ENCODE peak calls at places on chromosomes 1 and 21, in nine cellular contexts. I, V, P, U, E, G, X, Q and W are unnamed samples.

GRCh38 chr1:58586296-58586695 is 9.2 kb upstream of the TACSTD2 start:
- DNase-seq in I (no peak), V (no peak), P (no peak), U (no peak), E (no peak), G (no peak), X (no peak), Q (no peak), W (no peak)

GRCh38 chr1:51324271-51325010 is 5.9 kb downstream of the TTC39A start:
- DNase-seq in I (no peak), V (no peak), P (no peak), U (no peak), E (no peak), G (no peak), X (no peak), Q (no peak), W (no peak)

GRCh38 chr1:92691937-92692336 is 93.0 kb downstream of the EVI5 start:
- DNase-seq in I (no peak), V (no peak), P (no peak), U (no peak), E (no peak), G (no peak), X (no peak), Q (no peak), W (no peak)

GRCh38 chr1:3472088-3472850 is 17.8 kb downstream of the ARHGEF16 start:
- DNase-seq in I (no peak), V (peak; percentile 12), P (no peak), U (no peak), E (no peak), G (no peak), X (no peak), Q (no peak), W (no peak)

GRCh38 chr21:31667639-31668038 is 8.1 kb downstream of the SOD1 start:
- DNase-seq in I (no peak), V (no peak), P (no peak), U (no peak), E (no peak), G (no peak), X (no peak), Q (no peak), W (no peak)

GRCh38 chr1:230265200-230266115 is 160.7 kb downstream of the PGBD5 start:
- DNase-seq in I (no peak), V (peak; percentile 31), P (no peak), U (no peak), E (no peak), G (no peak), X (no peak), Q (no peak), W (no peak)

GRCh38 chr1:1272341-1273151 is 1.1 kb downstream of the UBE2J2 start:
- DNase-seq in I (peak; percentile 78), V (no peak), P (no peak), U (no peak), E (peak; percentile 65), G (no peak), X (no peak), Q (no peak), W (no peak)

GRCh38 chr1:245772325-245772724 is 617.5 kb downstream of the KIF26B start:
- DNase-seq in I (no peak), V (no peak), P (no peak), U (no peak), E (no peak), G (no peak), X (no peak), Q (no peak), W (no peak)

GRCh38 chr1:106907795-106908194 is 148.7 kb upstream of the PRMT6 start:
- DNase-seq in I (no peak), V (no peak), P (no peak), U (no peak), E (no peak), G (no peak), X (no peak), Q (no peak), W (no peak)

GRCh38 chr21:15751037-15751436 is 21.3 kb downstream of the USP25 start:
- DNase-seq in I (no peak), V (no peak), P (no peak), U (no peak), E (no peak), G (no peak), X (no peak), Q (no peak), W (no peak)

GRCh38 chr1:7491089-7491817 is 279.8 kb upstream of the VAMP3 start:
- DNase-seq in I (no peak), V (no peak), P (peak; percentile 40), U (no peak), E (no peak), G (no peak), X (no peak), Q (no peak), W (no peak)

GRCh38 chr1:145964328-145965118 is at the start of the genes ANKRD34A and POLR3GL:
- DNase-seq in I (peak; percentile 97), V (peak; percentile 95), P (peak; percentile 98), U (peak; percentile 96), E (peak; percentile 88), G (peak; percentile 86), X (peak; percentile 95), Q (peak; percentile 96), W (peak; percentile 93)

GRCh38 chr1:8011016-8011415 is 15.1 kb downstream of the ERRFI1 start:
- DNase-seq in I (no peak), V (peak; percentile 67), P (no peak), U (no peak), E (no peak), G (no peak), X (no peak), Q (no peak), W (no peak)

GRCh38 chr21:28148400-28149064 is 844.1 kb downstream of the LTN1 start:
- DNase-seq in I (peak; percentile 41), V (no peak), P (peak; percentile 50), U (peak; percentile 20), E (no peak), G (no peak), X (no peak), Q (no peak), W (no peak)

GRCh38 chr1:155776414-155776813 is 80.6 kb downstream of the GON4L start:
- DNase-seq in I (no peak), V (peak; percentile 31), P (peak; percentile 11), U (no peak), E (no peak), G (no peak), X (no peak), Q (no peak), W (no peak)

GRCh38 chr1:190738321-190738720 is 260.7 kb upstream of the BRINP3 start:
- DNase-seq in I (no peak), V (no peak), P (no peak), U (no peak), E (no peak), G (no peak), X (no peak), Q (no peak), W (no peak)

GRCh38 chr1:180288232-180288818 is 58.3 kb downstream of the LHX4 start:
- DNase-seq in I (no peak), V (no peak), P (no peak), U (no peak), E (no peak), G (no peak), X (no peak), Q (no peak), W (no peak)

GRCh38 chr1:201718346-201719202 is 110.4 kb upstream of the IPO9 start:
- DNase-seq in I (no peak), V (no peak), P (no peak), U (no peak), E (no peak), G (no peak), X (no peak), Q (no peak), W (no peak)

GRCh38 chr1:201716742-201717135 is 112.2 kb upstream of the IPO9 start:
- DNase-seq in I (no peak), V (no peak), P (no peak), U (no peak), E (no peak), G (no peak), X (no peak), Q (no peak), W (no peak)

GRCh38 chr1:201715801-201716741 is 112.9 kb upstream of the IPO9 start:
- DNase-seq in I (no peak), V (no peak), P (no peak), U (no peak), E (no peak), G (no peak), X (no peak), Q (no peak), W (no peak)

GRCh38 chr1:201715351-201715750 is 113.6 kb upstream of the IPO9 start:
- DNase-seq in I (no peak), V (no peak), P (no peak), U (no peak), E (no peak), G (no peak), X (no peak), Q (no peak), W (no peak)

GRCh38 chr1:201717286-201717685 is 111.7 kb upstream of the IPO9 start:
- DNase-seq in I (no peak), V (no peak), P (no peak), U (no peak), E (no peak), G (no peak), X (no peak), Q (no peak), W (no peak)
- H3K27ac ChIP-seq in I (peak overlapping the region; percentile 82), V (no peak overlapping the region), P (no peak overlapping the region), U (no peak overlapping the region), E (no peak overlapping the region), G (no peak overlapping the region), X (peak overlapping the region; percentile 91), Q (peak overlapping the region; percentile 97), W (no peak overlapping the region)

GRCh38 chr1:85339089-85339488 is 62.7 kb upstream of the BCL10 start:
- DNase-seq in I (no peak), V (no peak), P (no peak), U (no peak), E (no peak), G (no peak), X (no peak), Q (no peak), W (no peak)
- TF ChIP-seq CTCF in I (no peak), V (no peak), P (no peak), U (no peak), E (no peak), G (no peak), X (no peak), Q (no peak), W (no peak)

GRCh38 chr1:44826375-44827196 is 16.5 kb downstream of the PTCH2 start:
- DNase-seq in I (no peak), V (peak; percentile 67), P (peak; percentile 77), U (peak; percentile 81), E (no peak), G (no peak), X (peak; percentile 61), Q (peak; percentile 75), W (no peak)
- H3K4me1 ChIP-seq in I (peaks cover 6% of the 10 kb centered on the region), V (no peaks in the 10 kb centered on the region), P (peaks cover 13% of the 10 kb centered on the region), U (no peaks in the 10 kb centered on the region), E (no peaks in the 10 kb centered on the region), G (no peaks in the 10 kb centered on the region), X (no peaks in the 10 kb centered on the region), Q (peaks cover 7% of the 10 kb centered on the region), W (peaks cover 8% of the 10 kb centered on the region)

DNA sequence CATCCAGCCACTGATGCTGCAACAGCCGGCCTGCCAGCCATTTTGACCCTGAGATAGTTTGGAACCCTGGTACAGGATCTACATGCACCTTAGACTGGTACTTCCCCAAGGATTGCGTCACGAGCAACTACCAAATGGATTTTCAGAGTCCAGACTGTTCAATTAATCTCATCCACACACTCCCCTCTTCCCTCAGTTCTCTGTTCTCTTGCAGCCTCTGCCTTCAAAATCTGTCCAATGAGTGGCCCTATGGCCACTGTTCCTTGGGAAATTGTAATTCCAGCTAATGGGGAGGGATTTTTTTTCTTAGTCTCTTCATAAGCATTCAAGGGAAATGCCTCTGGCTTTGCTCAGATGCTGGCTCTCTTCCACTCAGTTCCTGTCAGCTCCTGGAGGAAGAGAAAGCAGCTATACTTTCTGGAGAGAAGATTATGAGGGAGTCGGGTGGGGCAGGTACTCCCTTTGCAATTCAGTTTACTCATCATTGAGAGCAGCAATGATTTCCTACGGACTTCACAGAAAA is 19.8 kb upstream of the UAP1 start:
- DNase-seq in I (no peak), V (peak; percentile 52), P (peak; percentile 65), U (peak; percentile 62), E (peak; percentile 57), G (no peak), X (peak; percentile 56), Q (peak; percentile 52), W (no peak)
- H3K27ac ChIP-seq in I (peak overlapping the region; percentile 62), V (no peak overlapping the region), P (no peak overlapping the region), U (peak overlapping the region; percentile 53), E (peak overlapping the region; percentile 54), G (no peak overlapping the region), X (peak overlapping the region; percentile 62), Q (peak overlapping the region; percentile 77), W (no peak overlapping the region)